ENCODE peak calls at places on chromosomes 3 and 15, in ten cellular contexts. W is kidney tubule cell; X is colonic mucosa; F is adrenal gland; H is HFFc6; V is GM12891; N is activated naive CD8-positive, alpha-beta T cell treated with anti-CD3 and anti-CD28 coated beads, Interleukin-2, amount 50 U/mL, for 16 hours; G is lower lobe of right lung; Y is activated T-cell treated with anti-CD3 and anti-CD28 coated beads for 1 hour; O is NCI-H1436. M is an unnamed sample.

GRCh38 chr3:28816017-28816416 is 464.9 kb upstream of the RBMS3 start:
- DNase-seq in O (no peak), X (no peak), H (no peak), W (no peak), Y (no peak), V (no peak), G (no peak), F (no peak), N (no peak), M (no peak)

GRCh38 chr3:34419801-34420200 is 621.4 kb downstream of the PDCD6IP start:
- DNase-seq in H (no peak), F (no peak), G (no peak), N (no peak), Y (no peak), V (no peak), X (no peak), O (no peak), W (no peak), M (no peak)

GRCh38 chr3:185924375-185924774 is 13.4 kb downstream of the TRA2B start:
- DNase-seq in F (no peak), H (no peak), X (no peak), N (no peak), O (no peak), Y (no peak), G (no peak), W (no peak), V (no peak), M (no peak)

GRCh38 chr3:129224984-129225393 is 24.4 kb upstream of the COPG1 start:
- DNase-seq in N (no peak), F (peak), G (peak), Y (no peak), O (no peak), X (peak), W (peak), H (peak), V (no peak), M (peak)

GRCh38 chr15:41772720-41773331 is 1.5 kb upstream of the MAPKBP1 start:
- DNase-seq in H (peak), X (peak), O (peak), V (peak), W (peak), F (peak), N (no peak), Y (peak), G (no peak), M (peak)

GRCh38 chr15:50262533-50262932 is 3.0 kb downstream of the HDC start:
- DNase-seq in V (no peak), F (no peak), N (no peak), Y (no peak), H (no peak), G (no peak), O (no peak), X (no peak), W (no peak), M (peak)

GRCh38 chr3:140771030-140771677 is 93.3 kb downstream of the TRIM42 start:
- DNase-seq in G (no peak), N (no peak), V (no peak), X (no peak), W (peak), Y (no peak), F (no peak), H (no peak), O (no peak), M (no peak)

GRCh38 chr3:186322761-186323160 is 39.3 kb downstream of the DGKG start:
- DNase-seq in O (no peak), W (no peak), H (no peak), X (no peak), V (no peak), Y (no peak), N (no peak), G (no peak), F (no peak), M (no peak)

GRCh38 chr15:70466895-70467529 is 296.3 kb downstream of the UACA start:
- DNase-seq in N (no peak), W (peak), O (peak), X (peak), F (peak), H (peak), Y (no peak), G (peak), V (no peak), M (peak)

GRCh38 chr3:13114811-13115615 is 41.8 kb upstream of the IQSEC1 start:
- DNase-seq in W (no peak), N (no peak), V (no peak), H (no peak), X (no peak), Y (no peak), G (peak), O (no peak), F (peak), M (no peak)

GRCh38 chr3:101676765-101677435 is at the start of gene ZBTB11:
- DNase-seq in X (peak), V (peak), H (peak), O (no peak), N (peak), W (peak), Y (peak), G (peak), F (peak), M (peak)

GRCh38 chr3:141070229-141070628 is 19.1 kb downstream of the SPSB4 start:
- DNase-seq in W (no peak), F (no peak), X (no peak), G (no peak), Y (no peak), H (no peak), V (no peak), N (no peak), O (no peak), M (no peak)

GRCh38 chr3:113557374-113557773 is 25.0 kb downstream of the SIDT1 start:
- DNase-seq in X (no peak), H (peak), N (no peak), F (no peak), O (no peak), V (no peak), G (no peak), W (peak), Y (no peak), M (no peak)

GRCh38 chr15:68429691-68430470 is 2.1 kb downstream of the ITGA11 start:
- DNase-seq in O (no peak), W (no peak), F (no peak), G (no peak), V (no peak), X (peak), N (no peak), Y (no peak), H (no peak), M (no peak)

GRCh38 chr15:89749951-89750559 is 994 bp downstream of the MESP1 start:
- DNase-seq in V (no peak), F (peak), G (no peak), X (no peak), W (no peak), N (no peak), H (no peak), O (no peak), Y (no peak), M (peak)

GRCh38 chr3:122094125-122094524 is 39.0 kb downstream of the CD86 start:
- DNase-seq in V (no peak), W (no peak), Y (no peak), X (no peak), N (no peak), G (no peak), F (no peak), O (no peak), H (no peak), M (no peak)

GRCh38 chr3:42094128-42094527 is 3.0 kb downstream of the TRAK1 start:
- DNase-seq in Y (no peak), X (no peak), V (no peak), G (no peak), N (no peak), W (no peak), F (no peak), H (no peak), O (no peak), M (no peak)

GRCh38 chr3:79835701-79836100 is 67.9 kb upstream of the ROBO1 start:
- DNase-seq in W (no peak), G (no peak), V (no peak), H (no peak), Y (no peak), N (no peak), X (no peak), F (no peak), O (no peak), M (no peak)

GRCh38 chr3:49093853-49094767 is at the start of gene QRICH1:
- DNase-seq in V (peak), X (peak), O (peak), F (peak), W (peak), Y (peak), H (peak), N (peak), G (peak), M (peak)

GRCh38 chr3:14641346-14641745 is 10.2 kb upstream of the CCDC174 start:
- DNase-seq in N (no peak), G (no peak), W (no peak), V (no peak), H (no peak), X (no peak), F (no peak), O (no peak), Y (no peak), M (no peak)

GRCh38 chr3:87900061-87900460 is 158.7 kb downstream of the CGGBP1 start:
- DNase-seq in X (no peak), V (no peak), F (no peak), N (no peak), O (no peak), H (no peak), W (no peak), G (no peak), Y (no peak), M (peak)

GRCh38 chr3:58366699-58367098 is 34.0 kb downstream of the PXK start:
- DNase-seq in F (no peak), G (no peak), V (no peak), W (no peak), H (no peak), Y (no peak), X (no peak), N (no peak), O (no peak), M (no peak)